ENCODE peak calls at places on chromosomes 1 and 21, in four cellular contexts. One of them, this sample, is unnamed.

GRCh38 chr1:167627865-167628641 is 2.0 kb upstream of the RCSD1 start:
- DNase-seq in iPS-NIHi11: no peak
- DNase-seq in NCI-H2171: no peak
- DNase-seq in posterior vena cava: no peak
- DNase-seq in this sample: no peak

GRCh38 chr1:159598196-159598595 is 10.6 kb downstream of the APCS start:
- DNase-seq in iPS-NIHi11: peak; percentile 10
- DNase-seq in NCI-H2171: no peak
- DNase-seq in posterior vena cava: no peak
- DNase-seq in this sample: no peak

GRCh38 chr1:165943198-165943597 is 115.8 kb downstream of the UCK2 start:
- DNase-seq in iPS-NIHi11: peak; percentile 33
- DNase-seq in NCI-H2171: peak; percentile 32
- DNase-seq in posterior vena cava: no peak
- DNase-seq in this sample: no peak

GRCh38 chr1:233261206-233261605 is 34.3 kb downstream of the PCNX2 start:
- DNase-seq in iPS-NIHi11: no peak
- DNase-seq in NCI-H2171: no peak
- DNase-seq in posterior vena cava: no peak
- DNase-seq in this sample: no peak

GRCh38 chr1:154719586-154720327 is 111.8 kb upstream of the ADAR start:
- DNase-seq in iPS-NIHi11: no peak
- DNase-seq in NCI-H2171: no peak
- DNase-seq in posterior vena cava: no peak
- DNase-seq in this sample: no peak

GRCh38 chr21:40386301-40386911 is 460.6 kb downstream of the DSCAM start:
- DNase-seq in iPS-NIHi11: peak; percentile 75
- DNase-seq in NCI-H2171: no peak
- DNase-seq in posterior vena cava: no peak
- DNase-seq in this sample: peak; percentile 29

GRCh38 chr1:85340427-85340826 is 64.0 kb upstream of the BCL10 start:
- DNase-seq in iPS-NIHi11: no peak
- DNase-seq in NCI-H2171: no peak
- DNase-seq in posterior vena cava: no peak
- DNase-seq in this sample: no peak

GRCh38 chr1:44801491-44802305 is 1.5 kb downstream of the PLK3 start:
- DNase-seq in iPS-NIHi11: no peak
- DNase-seq in NCI-H2171: peak; percentile 66
- DNase-seq in posterior vena cava: peak; percentile 80
- DNase-seq in this sample: no peak

GRCh38 chr1:163307479-163308171 is 14.1 kb upstream of the NUF2 start:
- DNase-seq in iPS-NIHi11: no peak
- DNase-seq in NCI-H2171: no peak
- DNase-seq in posterior vena cava: no peak
- DNase-seq in this sample: no peak

GRCh38 chr1:147700042-147700711 is 29.9 kb upstream of the ACP6 start:
- DNase-seq in iPS-NIHi11: peak; percentile 86
- DNase-seq in NCI-H2171: peak; percentile 46
- DNase-seq in posterior vena cava: no peak
- DNase-seq in this sample: peak; percentile 81

GRCh38 chr21:31158789-31159581 is 120.7 kb upstream of the KRTAP19-8 start:
- DNase-seq in iPS-NIHi11: peak; percentile 18
- DNase-seq in NCI-H2171: no peak
- DNase-seq in posterior vena cava: no peak
- DNase-seq in this sample: peak; percentile 86

GRCh38 chr1:214791961-214792360 is 189.0 kb downstream of the CENPF start:
- DNase-seq in iPS-NIHi11: no peak
- DNase-seq in NCI-H2171: no peak
- DNase-seq in posterior vena cava: no peak
- DNase-seq in this sample: no peak

GRCh38 chr1:1371741-1372711 is 3.0 kb downstream of the AURKAIP1 start:
- DNase-seq in iPS-NIHi11: peak; percentile 92
- DNase-seq in NCI-H2171: peak; percentile 57
- DNase-seq in posterior vena cava: peak; percentile 88
- DNase-seq in this sample: no peak

GRCh38 chr1:93595266-93595665 is 86.4 kb downstream of the BCAR3 start:
- DNase-seq in iPS-NIHi11: no peak
- DNase-seq in NCI-H2171: no peak
- DNase-seq in posterior vena cava: peak; percentile 47
- DNase-seq in this sample: no peak

GRCh38 chr1:21338568-21339401 is 48.5 kb upstream of the ECE1 start:
- DNase-seq in iPS-NIHi11: no peak
- DNase-seq in NCI-H2171: peak; percentile 81
- DNase-seq in posterior vena cava: peak; percentile 90
- DNase-seq in this sample: no peak

GRCh38 chr1:204350857-204351573 is 8.7 kb downstream of the PLEKHA6 start:
- DNase-seq in iPS-NIHi11: peak; percentile 95
- DNase-seq in NCI-H2171: peak; percentile 71
- DNase-seq in posterior vena cava: peak; percentile 95
- DNase-seq in this sample: peak; percentile 89

GRCh38 chr1:204834329-204834728 is 36.3 kb upstream of the NFASC start:
- DNase-seq in iPS-NIHi11: peak; percentile 70
- DNase-seq in NCI-H2171: peak; percentile 40
- DNase-seq in posterior vena cava: no peak
- DNase-seq in this sample: no peak

GRCh38 chr1:30692201-30692947 is 31.0 kb downstream of the MATN1 start:
- DNase-seq in iPS-NIHi11: no peak
- DNase-seq in NCI-H2171: no peak
- DNase-seq in posterior vena cava: peak; percentile 70
- DNase-seq in this sample: no peak

GRCh38 chr1:186765446-186765845 is 63.3 kb upstream of the PLA2G4A start:
- DNase-seq in iPS-NIHi11: no peak
- DNase-seq in NCI-H2171: no peak
- DNase-seq in posterior vena cava: no peak
- DNase-seq in this sample: no peak

GRCh38 chr1:41620365-41621169 is 136.1 kb upstream of the EDN2 start:
- DNase-seq in iPS-NIHi11: no peak
- DNase-seq in NCI-H2171: no peak
- DNase-seq in posterior vena cava: no peak
- DNase-seq in this sample: no peak

GRCh38 chr1:205935869-205936268 is 7.4 kb downstream of the SLC26A9 start:
- DNase-seq in iPS-NIHi11: no peak
- DNase-seq in NCI-H2171: no peak
- DNase-seq in posterior vena cava: no peak
- DNase-seq in this sample: no peak

GRCh38 chr1:241603626-241604337 is 36.4 kb downstream of the CHML start:
- DNase-seq in iPS-NIHi11: no peak
- DNase-seq in NCI-H2171: no peak
- DNase-seq in posterior vena cava: no peak
- DNase-seq in this sample: no peak

This sample was measured in pons.